ENCODE peak calls at places on chromosomes 3 and 15, in five cellular contexts. X is Kasumi-1, E is PC-9, U is ecto neural progenitor cell, N is T-helper 2 cell. S is an unnamed sample.

GRCh38 chr3:22225161-22225560 is 474.2 kb upstream of the ZNF385D start:
- DNase-seq in X (no peak), E (no peak), U (no peak), N (no peak), S (no peak)

GRCh38 chr15:25783607-25784131 is 79.5 kb downstream of the ATP10A start:
- DNase-seq in X (no peak), E (no peak), U (peak), N (no peak), S (peak)

GRCh38 chr3:39408493-39409372 is 2.2 kb downstream of the RPSA start:
- DNase-seq in X (no peak), E (no peak), U (no peak), N (peak), S (no peak)

GRCh38 chr15:43881944-43882343 is 55.1 kb downstream of the WDR76 start:
- DNase-seq in X (no peak), E (no peak), U (no peak), N (no peak), S (peak)

GRCh38 chr3:27556854-27557253 is 72.7 kb upstream of the SLC4A7 start:
- DNase-seq in X (no peak), E (no peak), U (no peak), N (no peak), S (no peak)

GRCh38 chr3:133595341-133595740 is 21.9 kb downstream of the CDV3 start:
- DNase-seq in X (no peak), E (no peak), U (no peak), N (no peak), S (no peak)

GRCh38 chr3:37996785-37997301 is 6.3 kb downstream of the VILL start:
- DNase-seq in X (peak), E (peak), U (peak), N (peak), S (peak)

GRCh38 chr3:127639173-127640030 is 10.4 kb downstream of the PODXL2 start:
- DNase-seq in X (no peak), E (peak), U (no peak), N (no peak), S (no peak)

GRCh38 chr3:134620476-134621115 is 30.2 kb downstream of the KY start:
- DNase-seq in X (no peak), E (no peak), U (peak), N (no peak), S (peak)

GRCh38 chr3:179653777-179654117 is 907 bp downstream of the USP13 start:
- DNase-seq in X (peak), E (peak), U (no peak), N (no peak), S (no peak)

GRCh38 chr3:122691195-122691594 is 10.6 kb downstream of the PARP14 start:
- DNase-seq in X (no peak), E (no peak), U (no peak), N (no peak), S (no peak)

GRCh38 chr3:73098026-73098425 is 36.6 kb downstream of the EBLN2 start:
- DNase-seq in X (no peak), E (no peak), U (no peak), N (no peak), S (no peak)

GRCh38 chr3:46987485-46988401 is 8.3 kb downstream of the NBEAL2 start:
- DNase-seq in X (peak), E (no peak), U (no peak), N (peak), S (peak)

GRCh38 chr3:37736632-37737031 is 125.0 kb upstream of the CTDSPL start:
- DNase-seq in X (no peak), E (no peak), U (no peak), N (no peak), S (no peak)

GRCh38 chr15:84702961-84703482 is 12.9 kb downstream of the SEC11A start:
- DNase-seq in X (no peak), E (no peak), U (no peak), N (no peak), S (no peak)

GRCh38 chr15:99440551-99441426 is 125.0 kb upstream of the MEF2A start:
- DNase-seq in X (no peak), E (no peak), U (no peak), N (no peak), S (peak)

GRCh38 chr15:70476441-70476840 is 286.9 kb downstream of the UACA start:
- DNase-seq in X (no peak), E (no peak), U (no peak), N (no peak), S (no peak)

GRCh38 chr3:53258600-53259426 is 3.0 kb upstream of the TKT start:
- DNase-seq in X (no peak), E (no peak), U (no peak), N (no peak), S (peak)

GRCh38 chr15:42499888-42500609 is 4.6 kb downstream of the SNAP23 start:
- DNase-seq in X (no peak), E (no peak), U (no peak), N (no peak), S (no peak)

GRCh38 chr15:35980719-35981118 is 434.8 kb upstream of the DPH6 start:
- DNase-seq in X (no peak), E (no peak), U (no peak), N (no peak), S (no peak)

GRCh38 chr15:22936577-22937472 is 43.3 kb downstream of the CYFIP1 start:
- DNase-seq in X (no peak), E (no peak), U (no peak), N (no peak), S (no peak)

GRCh38 chr3:53696401-53697172 is 149.6 kb downstream of the CHDH start:
- DNase-seq in X (no peak), E (no peak), U (peak), N (no peak), S (no peak)

GRCh38 chr15:77009646-77010311 is 14.9 kb downstream of the PSTPIP1 start:
- DNase-seq in X (no peak), E (no peak), U (no peak), N (no peak), S (no peak)

GRCh38 chr3:155426524-155427230 is 133.2 kb upstream of the STRIT1 start:
- DNase-seq in X (no peak), E (no peak), U (no peak), N (no peak), S (no peak)

S was measured in H9.